ENCODE peak calls at places on chromosomes 13 and 19, in five cellular contexts. S is activated naive CD8-positive, alpha-beta T cell treated with anti-CD3 and anti-CD28 coated beads for 36 hours; F is stromal cell of bone marrow; Y is T-helper 1 cell; Q is ACHN. B is an unnamed sample.

GRCh38 chr19:48506138-48506733 is 5.4 kb downstream of the LMTK3 start:
- DNase-seq in F (peak; percentile 18), Y (no peak), Q (peak; percentile 67), S (no peak), B (no peak)

GRCh38 chr13:23749288-23749880 is 139.8 kb downstream of the MIPEP start:
- DNase-seq in S (no peak), Q (no peak), F (no peak), Y (no peak), B (no peak)

GRCh38 chr19:919157-920050 is 2.3 kb downstream of the KISS1R start:
- DNase-seq in Y (no peak), S (peak; percentile 68), F (no peak), Q (no peak), B (no peak)

GRCh38 chr19:19217110-19217509 is 5.4 kb downstream of the NCAN start:
- DNase-seq in Q (no peak), S (no peak), Y (no peak), F (no peak), B (no peak)

GRCh38 chr13:32889986-32890565 is 126.1 kb upstream of the KL start:
- DNase-seq in S (no peak), F (no peak), Y (no peak), Q (no peak), B (no peak)

GRCh38 chr19:38535212-38535611 is 82.5 kb downstream of the MAP4K1 start:
- DNase-seq in F (no peak), Q (no peak), S (no peak), Y (no peak), B (no peak)

GRCh38 chr13:50699874-50700663 is 143.4 kb downstream of the DLEU7 start:
- DNase-seq in Q (no peak), F (no peak), S (no peak), Y (no peak), B (no peak)

GRCh38 chr13:51373451-51373850 is 34.0 kb downstream of the SERPINE3 start:
- DNase-seq in S (no peak), Y (no peak), Q (no peak), F (no peak), B (no peak)

GRCh38 chr13:40211586-40211968 is 454.9 kb downstream of the FOXO1 start:
- DNase-seq in S (no peak), Q (no peak), F (no peak), Y (no peak), B (no peak)

GRCh38 chr19:53945441-53945840 is 17.3 kb upstream of the CACNG8 start:
- DNase-seq in S (no peak), F (no peak), Y (no peak), Q (no peak), B (no peak)